ENCODE peak calls at places on chromosomes 11 and 22, in eight cellular contexts. P is GM12865; O is GM04504; Z is breast epithelium; N is Calu3; E is stimulated activated CD4-positive, alpha-beta T cell treated with anti-CD3 and anti-CD28 coated beads, Interleukin-4, amount 100 ng/mL, for 24 hours; L is AG08396; U is NT2/D1. T is an unnamed sample.

GRCh38 chr22:48757581-48757980 is 1070.1 kb downstream of the BRD1 start:
- DNase-seq in P (no peak), O (no peak), Z (no peak), N (no peak), E (peak), L (no peak), U (no peak), T (no peak)

GRCh38 chr11:27242591-27242990 is 120.4 kb downstream of the CCDC34 start:
- DNase-seq in P (no peak), O (peak), Z (no peak), N (no peak), E (no peak), L (no peak), U (no peak), T (no peak)

GRCh38 chr11:16613401-16614381 is 124.8 kb upstream of the C11orf58 start:
- DNase-seq in P (peak), O (peak), Z (peak), N (peak), E (peak), L (peak), U (peak), T (peak)

GRCh38 chr11:42077794-42078193 is 618.3 kb upstream of the LRRC4C start:
- DNase-seq in P (no peak), O (no peak), Z (no peak), N (no peak), E (no peak), L (no peak), U (no peak), T (no peak)

GRCh38 chr22:19772673-19773469 is 12.3 kb downstream of the TBX1 start:
- DNase-seq in P (peak), O (no peak), Z (no peak), N (no peak), E (no peak), L (no peak), U (no peak), T (no peak)

GRCh38 chr11:47550288-47551052 is 2.5 kb downstream of the CELF1 start:
- DNase-seq in P (no peak), O (no peak), Z (no peak), N (no peak), E (no peak), L (no peak), U (no peak), T (no peak)

GRCh38 chr11:3206128-3206921 is 12.3 kb downstream of the MRGPRG start:
- DNase-seq in P (no peak), O (no peak), Z (no peak), N (no peak), E (no peak), L (no peak), U (no peak), T (no peak)

GRCh38 chr11:117295438-117296137 is 4.4 kb downstream of the BACE1-AS start:
- DNase-seq in P (no peak), O (no peak), Z (no peak), N (no peak), E (no peak), L (no peak), U (no peak), T (no peak)

GRCh38 chr11:45289369-45289768 is 3.2 kb upstream of the SYT13 start:
- DNase-seq in P (no peak), O (peak), Z (no peak), N (no peak), E (no peak), L (peak), U (no peak), T (peak)

T was measured in amniotic stem cell.